ENCODE peak calls at places on chromosome 5, in six cellular contexts. One of them, this sample, is unnamed. For H3K4me1, the result is how much of the 10 kb centered on the place peaks cover.

GRCh38 chr5:53362521-53362941 is 117.9 kb upstream of the FST start:
- DNase-seq in effector memory CD4-positive, alpha-beta T cell: no peak
- DNase-seq in neuronal stem cell: no peak
- DNase-seq in sigmoid colon: no peak
- DNase-seq in CD8-positive, alpha-beta memory T cell: no peak
- DNase-seq in fibroblast of lung: peak
- DNase-seq in this sample: no peak

GRCh38 chr5:2000591-2000990 is 117.9 kb upstream of the IRX4 start:
- DNase-seq in effector memory CD4-positive, alpha-beta T cell: no peak
- DNase-seq in neuronal stem cell: no peak
- DNase-seq in sigmoid colon: no peak
- DNase-seq in CD8-positive, alpha-beta memory T cell: no peak
- DNase-seq in fibroblast of lung: no peak
- DNase-seq in this sample: no peak

GRCh38 chr5:134458234-134458633 is 46.6 kb upstream of the CDKN2AIPNL start:
- DNase-seq in effector memory CD4-positive, alpha-beta T cell: no peak
- DNase-seq in neuronal stem cell: no peak
- DNase-seq in sigmoid colon: peak
- DNase-seq in CD8-positive, alpha-beta memory T cell: no peak
- DNase-seq in fibroblast of lung: peak
- DNase-seq in this sample: no peak

GRCh38 chr5:138093036-138093435 is 9.2 kb downstream of the WNT8A start:
- DNase-seq in effector memory CD4-positive, alpha-beta T cell: no peak
- DNase-seq in neuronal stem cell: no peak
- DNase-seq in sigmoid colon: no peak
- DNase-seq in CD8-positive, alpha-beta memory T cell: no peak
- DNase-seq in fibroblast of lung: no peak
- DNase-seq in this sample: no peak

GRCh38 chr5:116864157-116864837 is 289.7 kb upstream of the SEMA6A start:
- DNase-seq in effector memory CD4-positive, alpha-beta T cell: no peak
- DNase-seq in neuronal stem cell: peak
- DNase-seq in sigmoid colon: no peak
- DNase-seq in CD8-positive, alpha-beta memory T cell: no peak
- DNase-seq in fibroblast of lung: no peak
- DNase-seq in this sample: peak

GRCh38 chr5:33423018-33423630 is 17.6 kb upstream of the TARS1 start:
- DNase-seq in effector memory CD4-positive, alpha-beta T cell: no peak
- DNase-seq in neuronal stem cell: no peak
- DNase-seq in sigmoid colon: no peak
- DNase-seq in CD8-positive, alpha-beta memory T cell: no peak
- DNase-seq in fibroblast of lung: peak
- DNase-seq in this sample: peak

GRCh38 chr5:138316355-138316754 is 15.2 kb downstream of the CDC25C start:
- DNase-seq in effector memory CD4-positive, alpha-beta T cell: no peak
- DNase-seq in neuronal stem cell: no peak
- DNase-seq in sigmoid colon: no peak
- DNase-seq in CD8-positive, alpha-beta memory T cell: no peak
- DNase-seq in fibroblast of lung: no peak
- DNase-seq in this sample: no peak

GRCh38 chr5:160649304-160649703 is 202.7 kb downstream of the ATP10B start:
- DNase-seq in effector memory CD4-positive, alpha-beta T cell: no peak
- DNase-seq in neuronal stem cell: no peak
- DNase-seq in sigmoid colon: no peak
- DNase-seq in CD8-positive, alpha-beta memory T cell: no peak
- DNase-seq in fibroblast of lung: no peak
- DNase-seq in this sample: peak

GRCh38 chr5:176441921-176442323 is 6.3 kb upstream of the FAF2 start:
- DNase-seq in effector memory CD4-positive, alpha-beta T cell: no peak
- DNase-seq in neuronal stem cell: no peak
- DNase-seq in sigmoid colon: no peak
- DNase-seq in CD8-positive, alpha-beta memory T cell: no peak
- DNase-seq in fibroblast of lung: peak
- DNase-seq in this sample: peak

GRCh38 chr5:35230043-35230611 is at the start of gene PRLR:
- DNase-seq in effector memory CD4-positive, alpha-beta T cell: no peak
- DNase-seq in neuronal stem cell: no peak
- DNase-seq in sigmoid colon: peak
- DNase-seq in CD8-positive, alpha-beta memory T cell: no peak
- DNase-seq in fibroblast of lung: peak
- DNase-seq in this sample: peak

GRCh38 chr5:97842687-97843086 is 659.6 kb upstream of the RIOK2 start:
- DNase-seq in effector memory CD4-positive, alpha-beta T cell: no peak
- DNase-seq in neuronal stem cell: no peak
- DNase-seq in sigmoid colon: no peak
- DNase-seq in CD8-positive, alpha-beta memory T cell: no peak
- DNase-seq in fibroblast of lung: no peak
- DNase-seq in this sample: no peak

GRCh38 chr5:147387109-147387508 is 122.8 kb downstream of the DPYSL3 start:
- DNase-seq in effector memory CD4-positive, alpha-beta T cell: no peak
- DNase-seq in neuronal stem cell: no peak
- DNase-seq in sigmoid colon: no peak
- DNase-seq in CD8-positive, alpha-beta memory T cell: no peak
- DNase-seq in fibroblast of lung: no peak
- DNase-seq in this sample: no peak

GRCh38 chr5:1727571-1727970 is 72.1 kb downstream of the MRPL36 start:
- DNase-seq in effector memory CD4-positive, alpha-beta T cell: no peak
- DNase-seq in neuronal stem cell: no peak
- DNase-seq in sigmoid colon: peak
- DNase-seq in CD8-positive, alpha-beta memory T cell: no peak
- DNase-seq in fibroblast of lung: no peak
- DNase-seq in this sample: no peak

GRCh38 chr5:172906888-172907287 is 52.3 kb upstream of the RPL26L1 start:
- DNase-seq in effector memory CD4-positive, alpha-beta T cell: no peak
- DNase-seq in neuronal stem cell: no peak
- DNase-seq in sigmoid colon: peak
- DNase-seq in CD8-positive, alpha-beta memory T cell: no peak
- DNase-seq in fibroblast of lung: no peak
- DNase-seq in this sample: no peak

DNA sequence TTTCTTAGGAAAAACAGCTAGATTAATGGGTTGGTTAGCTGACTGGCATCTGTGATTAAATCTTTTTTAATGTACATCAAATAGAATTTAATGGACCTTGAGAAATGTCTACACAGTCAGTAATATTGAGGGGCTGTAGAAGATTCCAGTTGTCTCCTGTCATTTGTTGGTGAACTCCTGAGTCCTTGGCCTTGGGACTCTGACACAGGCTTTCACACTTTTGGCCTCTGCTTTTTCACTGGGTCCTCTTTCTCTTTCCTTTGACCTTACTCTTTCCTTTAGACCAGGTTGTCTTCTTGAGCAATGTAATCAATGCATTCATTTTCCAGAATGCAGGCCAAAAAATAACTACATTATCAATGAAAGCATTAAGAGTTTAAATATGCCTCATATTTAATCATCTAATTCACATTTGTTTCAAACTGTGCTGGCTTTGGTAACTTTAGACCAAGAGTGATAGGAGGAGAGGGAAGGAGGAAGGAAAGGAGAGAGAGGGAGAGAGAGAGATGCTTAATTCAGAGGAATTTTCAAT is 511.3 kb downstream of the ZNF608 start:
- DNase-seq in effector memory CD4-positive, alpha-beta T cell: no peak
- DNase-seq in neuronal stem cell: no peak
- DNase-seq in sigmoid colon: no peak
- DNase-seq in CD8-positive, alpha-beta memory T cell: no peak
- DNase-seq in fibroblast of lung: no peak
- DNase-seq in this sample: no peak
- H3K4me1 ChIP-seq in effector memory CD4-positive, alpha-beta T cell: under half
- H3K4me1 ChIP-seq in neuronal stem cell: under half
- H3K4me1 ChIP-seq in sigmoid colon: under half
- H3K4me1 ChIP-seq in CD8-positive, alpha-beta memory T cell: under half
- H3K4me1 ChIP-seq in fibroblast of lung: under half
- H3K4me1 ChIP-seq in this sample: under half

GRCh38 chr5:149881874-149882273 is 62.7 kb downstream of the PDE6A start:
- DNase-seq in effector memory CD4-positive, alpha-beta T cell: no peak
- DNase-seq in neuronal stem cell: no peak
- DNase-seq in sigmoid colon: no peak
- DNase-seq in CD8-positive, alpha-beta memory T cell: no peak
- DNase-seq in fibroblast of lung: no peak
- DNase-seq in this sample: no peak

GRCh38 chr5:149885512-149885911 is 59.1 kb downstream of the PDE6A start:
- DNase-seq in effector memory CD4-positive, alpha-beta T cell: no peak
- DNase-seq in neuronal stem cell: no peak
- DNase-seq in sigmoid colon: no peak
- DNase-seq in CD8-positive, alpha-beta memory T cell: no peak
- DNase-seq in fibroblast of lung: no peak
- DNase-seq in this sample: no peak

GRCh38 chr5:149886060-149886459 is 58.5 kb downstream of the PDE6A start:
- DNase-seq in effector memory CD4-positive, alpha-beta T cell: no peak
- DNase-seq in neuronal stem cell: no peak
- DNase-seq in sigmoid colon: no peak
- DNase-seq in CD8-positive, alpha-beta memory T cell: no peak
- DNase-seq in fibroblast of lung: no peak
- DNase-seq in this sample: no peak

GRCh38 chr5:149881069-149881622 is 63.4 kb downstream of the PDE6A start:
- DNase-seq in effector memory CD4-positive, alpha-beta T cell: no peak
- DNase-seq in neuronal stem cell: no peak
- DNase-seq in sigmoid colon: no peak
- DNase-seq in CD8-positive, alpha-beta memory T cell: no peak
- DNase-seq in fibroblast of lung: no peak
- DNase-seq in this sample: no peak

GRCh38 chr5:149883550-149883949 is 61.0 kb downstream of the PDE6A start:
- DNase-seq in effector memory CD4-positive, alpha-beta T cell: no peak
- DNase-seq in neuronal stem cell: no peak
- DNase-seq in sigmoid colon: no peak
- DNase-seq in CD8-positive, alpha-beta memory T cell: no peak
- DNase-seq in fibroblast of lung: no peak
- DNase-seq in this sample: no peak
- H3K4me1 ChIP-seq in effector memory CD4-positive, alpha-beta T cell: under half
- H3K4me1 ChIP-seq in neuronal stem cell: under half
- H3K4me1 ChIP-seq in sigmoid colon: under half
- H3K4me1 ChIP-seq in CD8-positive, alpha-beta memory T cell: under half
- H3K4me1 ChIP-seq in fibroblast of lung: under half
- H3K4me1 ChIP-seq in this sample: under half

DNA sequence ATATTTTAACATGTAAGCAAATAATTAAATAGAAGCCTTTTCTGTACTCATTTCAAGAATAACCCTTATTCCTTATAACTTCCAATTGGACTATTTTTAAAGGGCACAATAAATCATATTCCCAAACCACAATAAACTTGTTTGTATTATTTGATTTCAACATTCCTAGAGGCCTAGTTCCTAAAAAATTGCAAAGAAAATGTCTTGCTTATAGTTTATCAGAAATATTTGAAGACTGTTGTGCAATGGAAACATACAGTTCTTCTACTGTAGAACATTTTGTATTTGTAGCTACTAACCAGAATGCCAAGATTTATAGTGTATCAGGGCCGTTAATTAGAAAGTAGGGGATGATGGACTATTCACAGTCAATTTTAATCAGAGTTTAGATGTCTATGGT is 1037.0 kb upstream of the CDH18 start:
- DNase-seq in effector memory CD4-positive, alpha-beta T cell: no peak
- DNase-seq in neuronal stem cell: no peak
- DNase-seq in sigmoid colon: no peak
- DNase-seq in CD8-positive, alpha-beta memory T cell: no peak
- DNase-seq in fibroblast of lung: peak
- DNase-seq in this sample: no peak
- H3K4me1 ChIP-seq in effector memory CD4-positive, alpha-beta T cell: under half
- H3K4me1 ChIP-seq in neuronal stem cell: under half
- H3K4me1 ChIP-seq in sigmoid colon: under half
- H3K4me1 ChIP-seq in CD8-positive, alpha-beta memory T cell: under half
- H3K4me1 ChIP-seq in fibroblast of lung: under half
- H3K4me1 ChIP-seq in this sample: under half

GRCh38 chr5:135706893-135707292 is 127.6 kb upstream of the SLC25A48 start:
- DNase-seq in effector memory CD4-positive, alpha-beta T cell: no peak
- DNase-seq in neuronal stem cell: no peak
- DNase-seq in sigmoid colon: no peak
- DNase-seq in CD8-positive, alpha-beta memory T cell: no peak
- DNase-seq in fibroblast of lung: no peak
- DNase-seq in this sample: no peak
- H3K4me1 ChIP-seq in effector memory CD4-positive, alpha-beta T cell: under half
- H3K4me1 ChIP-seq in neuronal stem cell: under half
- H3K4me1 ChIP-seq in sigmoid colon: under half
- H3K4me1 ChIP-seq in CD8-positive, alpha-beta memory T cell: under half
- H3K4me1 ChIP-seq in fibroblast of lung: under half
- H3K4me1 ChIP-seq in this sample: under half

GRCh38 chr5:180811623-180812119 is 9.1 kb upstream of the MGAT1 start:
- DNase-seq in effector memory CD4-positive, alpha-beta T cell: no peak
- DNase-seq in neuronal stem cell: no peak
- DNase-seq in sigmoid colon: peak
- DNase-seq in CD8-positive, alpha-beta memory T cell: no peak
- DNase-seq in fibroblast of lung: no peak
- DNase-seq in this sample: no peak

GRCh38 chr5:180808461-180809000 is 5.9 kb upstream of the MGAT1 start:
- DNase-seq in effector memory CD4-positive, alpha-beta T cell: no peak
- DNase-seq in neuronal stem cell: no peak
- DNase-seq in sigmoid colon: peak
- DNase-seq in CD8-positive, alpha-beta memory T cell: no peak
- DNase-seq in fibroblast of lung: no peak
- DNase-seq in this sample: no peak

GRCh38 chr5:180809403-180810209 is 7.0 kb upstream of the MGAT1 start:
- DNase-seq in effector memory CD4-positive, alpha-beta T cell: peak
- DNase-seq in neuronal stem cell: peak
- DNase-seq in sigmoid colon: peak
- DNase-seq in CD8-positive, alpha-beta memory T cell: peak
- DNase-seq in fibroblast of lung: peak
- DNase-seq in this sample: peak

GRCh38 chr5:180811012-180811622 is 8.5 kb upstream of the MGAT1 start:
- DNase-seq in effector memory CD4-positive, alpha-beta T cell: no peak
- DNase-seq in neuronal stem cell: no peak
- DNase-seq in sigmoid colon: peak
- DNase-seq in CD8-positive, alpha-beta memory T cell: no peak
- DNase-seq in fibroblast of lung: peak
- DNase-seq in this sample: no peak

DNA sequence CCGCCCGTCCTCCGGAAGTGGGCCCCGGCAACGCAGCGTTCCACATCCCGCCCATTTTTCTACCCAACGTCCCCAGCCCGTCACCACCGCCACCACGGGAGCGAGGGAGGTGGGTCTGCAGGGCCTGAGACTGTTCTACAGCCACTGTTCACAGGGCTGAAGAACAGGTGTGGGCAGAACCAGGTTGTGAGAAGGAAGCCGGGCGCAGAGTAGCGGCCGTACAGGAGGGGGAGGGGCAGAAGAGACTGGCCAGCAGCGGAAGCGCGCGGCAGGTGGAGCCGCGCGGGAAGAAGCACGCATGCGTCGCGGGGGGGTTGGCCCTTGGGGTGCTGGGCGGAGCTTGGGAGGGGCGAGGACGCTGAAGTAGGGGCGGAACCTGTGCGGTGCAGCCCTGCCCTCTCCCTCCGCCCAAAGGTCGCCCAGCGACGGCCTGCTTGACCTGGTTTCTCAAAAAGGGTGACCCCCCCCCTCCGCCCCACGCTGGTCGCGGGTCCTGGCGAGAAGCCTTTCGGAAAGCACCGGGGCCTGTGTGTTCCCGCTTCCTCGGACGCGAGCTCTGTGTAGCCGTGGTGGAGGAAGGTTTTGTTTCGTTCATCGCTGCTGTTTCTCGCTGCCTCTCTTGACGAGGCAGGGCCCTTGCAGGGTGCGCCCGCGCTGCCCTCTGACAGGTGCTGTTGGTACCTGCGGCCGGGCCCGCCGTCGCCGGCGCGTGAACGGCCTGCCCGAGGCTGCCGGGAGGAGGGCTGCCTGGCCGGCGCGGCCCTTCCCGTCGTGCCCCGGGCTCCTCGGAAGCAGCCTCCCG is 7.8 kb upstream of the MGAT1 start:
- DNase-seq in effector memory CD4-positive, alpha-beta T cell: peak
- DNase-seq in neuronal stem cell: peak
- DNase-seq in sigmoid colon: peak
- DNase-seq in CD8-positive, alpha-beta memory T cell: peak
- DNase-seq in fibroblast of lung: peak
- DNase-seq in this sample: peak
- H3K4me1 ChIP-seq in effector memory CD4-positive, alpha-beta T cell: half or more
- H3K4me1 ChIP-seq in neuronal stem cell: under half
- H3K4me1 ChIP-seq in sigmoid colon: under half
- H3K4me1 ChIP-seq in CD8-positive, alpha-beta memory T cell: half or more
- H3K4me1 ChIP-seq in fibroblast of lung: under half
- H3K4me1 ChIP-seq in this sample: under half

This sample was measured in HAP-1.